ENCODE peak calls at places on chromosomes 6 and 20, in six cellular contexts. Y is HepG2, O is GM12878, D is H1, Q is SK-N-SH, X is K562. W is an unnamed sample.

GRCh38 chr6:55212147-55212546 is 37.8 kb downstream of the HCRTR2 start:
- DNase-seq in X (no peak), Q (no peak), D (no peak), O (no peak), Y (no peak), W (no peak)

GRCh38 chr6:42166444-42167141 is 6.6 kb upstream of the GUCA1A start:
- DNase-seq in O (peak), D (peak), X (peak), Y (peak), Q (peak), W (peak)

GRCh38 chr6:22466665-22467064 is 102.7 kb upstream of the HDGFL1 start:
- DNase-seq in O (no peak), X (no peak), Y (no peak), D (no peak), Q (no peak), W (no peak)

GRCh38 chr20:38222231-38222922 is 38.2 kb downstream of the KIAA1755 start:
- DNase-seq in D (peak), O (no peak), Y (peak), Q (peak), X (peak), W (no peak)

GRCh38 chr6:8110725-8111124 is 8.4 kb upstream of the EEF1E1 start:
- DNase-seq in Q (no peak), D (no peak), X (no peak), Y (peak), O (no peak), W (no peak)

GRCh38 chr20:52340036-52340634 is 148.6 kb upstream of the ZFP64 start:
- DNase-seq in Y (peak), Q (no peak), X (peak), O (no peak), D (no peak), W (no peak)

GRCh38 chr20:4684837-4685413 is 36.8 kb upstream of the PRND start:
- DNase-seq in Q (no peak), X (no peak), Y (peak), O (no peak), D (no peak), W (no peak)

GRCh38 chr20:40689943-40690835 is 1.2 kb upstream of the MAFB start:
- DNase-seq in Y (peak), Q (peak), D (peak), O (no peak), X (peak), W (peak)

GRCh38 chr6:104689551-104690205 is 170.0 kb downstream of the HACE1 start:
- DNase-seq in Q (no peak), X (no peak), D (no peak), Y (no peak), O (no peak), W (no peak)

GRCh38 chr6:110282412-110282811 is 75.7 kb downstream of the METTL24 start:
- DNase-seq in Y (no peak), Q (no peak), D (no peak), X (no peak), O (no peak), W (no peak)

GRCh38 chr20:675453-676314 is at the start of gene SCRT2:
- DNase-seq in D (peak), O (no peak), X (peak), Y (peak), Q (peak), W (peak)

GRCh38 chr20:46558511-46558959 is 8.1 kb upstream of the OCSTAMP start:
- DNase-seq in D (no peak), Q (no peak), X (no peak), Y (peak), O (no peak), W (no peak)

GRCh38 chr20:44709797-44710196 is 5.4 kb upstream of the CCN5 start:
- DNase-seq in Y (no peak), X (no peak), Q (no peak), O (no peak), D (no peak), W (no peak)

GRCh38 chr6:156423829-156424228 is 353.3 kb upstream of the ARID1B start:
- DNase-seq in Y (no peak), O (no peak), X (peak), D (no peak), Q (no peak), W (no peak)

GRCh38 chr6:2450546-2450945 is 205.1 kb upstream of the GMDS start:
- DNase-seq in Y (no peak), O (no peak), X (no peak), D (no peak), Q (peak), W (no peak)

GRCh38 chr6:128600397-128600951 is 80.1 kb upstream of the PTPRK start:
- DNase-seq in O (peak), D (no peak), Y (no peak), X (no peak), Q (peak), W (no peak)
- TF ChIP-seq GABPA in O (no peak), D (no peak), Y (no peak), X (no peak), Q (peak), W (no peak)

DNA sequence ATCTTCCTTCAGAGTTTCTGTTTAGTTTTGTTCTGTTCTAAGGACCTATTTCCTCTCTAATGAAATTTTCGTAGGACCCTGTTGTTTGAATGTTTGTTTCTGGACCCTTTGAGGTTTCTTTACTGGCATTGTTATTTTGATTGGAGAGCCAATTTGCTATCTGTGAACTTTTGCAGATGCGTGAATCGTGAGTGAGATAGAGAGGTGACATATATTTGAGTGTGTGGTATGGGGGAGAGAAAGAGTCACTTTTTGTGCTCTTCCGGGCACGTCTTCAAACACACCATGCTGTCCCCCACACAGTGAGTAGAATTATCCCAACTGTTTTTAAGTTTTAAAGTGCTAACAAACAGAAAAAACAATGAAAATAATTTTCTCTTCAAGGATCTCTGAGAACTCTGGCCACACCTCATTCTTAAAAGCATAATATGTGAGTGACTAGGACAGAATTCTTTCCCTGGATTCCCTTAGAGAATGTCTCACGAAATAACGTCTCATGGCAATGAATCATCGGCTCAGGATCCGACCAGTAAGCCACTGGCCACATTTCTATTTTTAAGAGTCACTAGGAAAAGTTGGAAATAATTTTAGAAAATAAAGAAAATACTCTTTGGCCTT is 235.6 kb upstream of the ZNF217 start:
- DNase-seq in Y (no peak), X (peak), O (no peak), Q (no peak), D (no peak), W (no peak)
- TF ChIP-seq GABPA in Y (no peak), X (no peak), O (no peak), Q (no peak), D (no peak), W (no peak)

GRCh38 chr6:20463396-20463795 is 61.7 kb downstream of the E2F3 start:
- DNase-seq in D (no peak), X (no peak), O (peak), Q (no peak), Y (no peak), W (no peak)
- TF ChIP-seq GABPA in D (no peak), X (no peak), O (peak), Q (no peak), Y (no peak), W (no peak)

GRCh38 chr6:112557961-112558360 is 210.8 kb downstream of the RFPL4B start:
- DNase-seq in X (no peak), O (no peak), D (no peak), Q (no peak), Y (no peak), W (no peak)

GRCh38 chr6:112563368-112563767 is 216.2 kb downstream of the RFPL4B start:
- DNase-seq in O (no peak), Q (no peak), Y (peak), D (no peak), X (no peak), W (no peak)

GRCh38 chr6:112562348-112563220 is 215.5 kb downstream of the RFPL4B start:
- DNase-seq in Q (no peak), O (no peak), D (no peak), X (no peak), Y (no peak), W (no peak)

GRCh38 chr6:112560651-112561050 is 213.5 kb downstream of the RFPL4B start:
- DNase-seq in Q (no peak), O (no peak), Y (no peak), X (no peak), D (no peak), W (no peak)
- TF ChIP-seq GABPA in Q (no peak), O (no peak), Y (no peak), X (no peak), D (no peak), W (no peak)

GRCh38 chr20:59765599-59766177 is 161.3 kb downstream of the PHACTR3 start:
- DNase-seq in Q (no peak), O (no peak), D (no peak), Y (no peak), X (peak), W (no peak)
- TF ChIP-seq GABPA in Q (no peak), O (no peak), D (no peak), Y (no peak), X (no peak), W (no peak)

GRCh38 chr20:7520361-7520760 is 419.9 kb downstream of the HAO1 start:
- DNase-seq in X (no peak), Y (no peak), Q (no peak), O (no peak), D (no peak), W (no peak)
- TF ChIP-seq GABPA in X (no peak), Y (no peak), Q (no peak), O (no peak), D (no peak), W (no peak)

DNA sequence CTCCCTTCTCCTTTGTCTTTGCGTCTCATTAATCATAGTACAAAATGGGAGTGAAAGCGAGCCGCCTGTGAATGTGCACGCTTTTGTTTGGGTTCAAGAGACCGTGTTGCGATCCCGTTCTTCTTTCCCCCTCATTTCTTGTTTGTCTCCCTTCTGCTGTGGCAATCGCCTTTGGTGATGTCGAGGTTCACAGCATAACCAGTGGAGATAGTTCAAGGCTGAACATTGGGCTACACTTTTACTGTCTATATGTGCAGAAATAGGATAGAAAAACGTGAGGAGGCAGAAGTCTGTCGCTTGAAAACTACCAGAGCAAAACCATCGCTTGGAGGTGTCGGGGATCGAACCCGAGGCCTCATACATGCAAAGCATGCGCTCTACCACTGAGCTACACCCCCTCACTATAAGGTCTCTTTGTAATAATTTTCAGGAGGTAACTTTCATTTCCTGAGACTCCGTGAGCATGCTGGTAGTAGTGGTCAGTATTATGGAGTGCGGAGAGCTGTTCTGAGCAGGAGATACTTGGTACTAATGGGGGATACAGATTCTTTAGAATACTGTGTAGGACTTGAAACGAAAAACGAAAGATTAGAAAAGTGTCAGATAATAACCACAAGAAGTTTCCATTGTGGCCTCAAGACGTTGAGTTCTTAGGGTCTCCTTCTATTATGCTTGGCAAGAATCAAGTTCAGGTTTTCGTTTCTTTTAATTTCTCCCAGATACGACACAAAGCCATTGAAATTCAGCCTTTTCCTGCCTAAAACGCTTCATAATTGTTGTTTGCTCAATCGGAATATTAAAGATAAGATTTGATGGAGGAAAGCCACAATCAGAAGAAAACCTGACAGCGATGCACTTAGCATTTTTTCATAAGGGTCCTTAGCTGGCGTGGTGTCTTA is 106.6 kb downstream of the TRIM27 start:
- DNase-seq in Y (peak), X (peak), O (no peak), D (peak), Q (no peak), W (peak)
- TF ChIP-seq GABPA in Y (no peak), X (no peak), O (no peak), D (no peak), Q (no peak), W (no peak)

DNA sequence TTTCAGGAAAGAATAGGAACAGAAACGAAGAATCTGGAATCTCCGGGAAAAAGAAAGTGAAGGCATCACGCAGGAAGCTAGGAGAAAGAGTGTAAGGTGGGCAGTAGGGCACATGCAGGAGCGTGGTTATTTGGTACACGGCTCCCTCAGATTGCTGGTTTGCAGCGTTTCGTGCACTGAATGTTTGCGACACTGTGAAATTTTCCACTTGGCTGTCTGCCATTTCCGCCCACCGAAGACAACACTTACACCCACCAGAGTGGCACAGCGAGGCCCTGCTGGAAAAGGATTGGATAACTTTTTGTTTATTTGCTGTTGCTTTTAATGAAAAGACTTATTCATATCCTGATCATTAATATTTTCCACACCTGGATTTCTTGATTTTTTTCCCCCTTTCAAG is 248.3 kb downstream of the GMPR start:
- DNase-seq in Q (no peak), D (no peak), O (no peak), X (no peak), Y (no peak), W (no peak)
- TF ChIP-seq GABPA in Q (no peak), D (no peak), O (no peak), X (no peak), Y (no peak), W (no peak)

GRCh38 chr6:37137201-37137880 is 32.6 kb upstream of the PIM1 start:
- DNase-seq in X (peak), O (no peak), Y (peak), Q (peak), D (peak), W (no peak)
- TF ChIP-seq GABPA in X (no peak), O (no peak), Y (peak), Q (no peak), D (no peak), W (no peak)

GRCh38 chr6:11410539-11411307 is 126.8 kb upstream of the TMEM170B start:
- DNase-seq in O (peak), Q (peak), X (no peak), D (no peak), Y (no peak), W (no peak)
- TF ChIP-seq GABPA in O (no peak), Q (no peak), X (no peak), D (no peak), Y (no peak), W (no peak)